ENCODE peak calls at places on chromosomes 2 and 18, in five cellular contexts. One of them, this sample, is unnamed.

GRCh38 chr2:119442850-119443249 is 11.2 kb downstream of the TMEM37 start:
- DNase-seq in K562: no peak
- DNase-seq in HepG2: no peak
- DNase-seq in SK-N-SH: no peak
- DNase-seq in GM12878: no peak
- DNase-seq in this sample: no peak

GRCh38 chr2:108934583-108935230 is 54.3 kb downstream of the EDAR start:
- DNase-seq in K562: no peak
- DNase-seq in HepG2: no peak
- DNase-seq in SK-N-SH: no peak
- DNase-seq in GM12878: no peak
- DNase-seq in this sample: no peak

GRCh38 chr2:240960309-240960962 is 38.0 kb upstream of the SNED1 start:
- DNase-seq in K562: no peak
- DNase-seq in HepG2: peak
- DNase-seq in SK-N-SH: peak
- DNase-seq in GM12878: no peak
- DNase-seq in this sample: no peak

GRCh38 chr2:60551241-60552095 is 2.0 kb downstream of the BCL11A start:
- DNase-seq in K562: no peak
- DNase-seq in HepG2: no peak
- DNase-seq in SK-N-SH: peak
- DNase-seq in GM12878: no peak
- DNase-seq in this sample: peak

GRCh38 chr2:241505781-241506201 is 2.6 kb downstream of the STK25 start:
- DNase-seq in K562: no peak
- DNase-seq in HepG2: no peak
- DNase-seq in SK-N-SH: peak
- DNase-seq in GM12878: no peak
- DNase-seq in this sample: no peak

GRCh38 chr2:153059338-153060052 is 341.1 kb downstream of the ARL6IP6 start:
- DNase-seq in K562: no peak
- DNase-seq in HepG2: peak
- DNase-seq in SK-N-SH: no peak
- DNase-seq in GM12878: no peak
- DNase-seq in this sample: no peak

GRCh38 chr2:40273623-40274236 is 178.2 kb downstream of the SLC8A1 start:
- DNase-seq in K562: no peak
- DNase-seq in HepG2: no peak
- DNase-seq in SK-N-SH: no peak
- DNase-seq in GM12878: no peak
- DNase-seq in this sample: no peak

GRCh38 chr2:36515538-36515937 is 82.4 kb downstream of the FEZ2 start:
- DNase-seq in K562: no peak
- DNase-seq in HepG2: no peak
- DNase-seq in SK-N-SH: no peak
- DNase-seq in GM12878: no peak
- DNase-seq in this sample: no peak

GRCh38 chr2:226800941-226801784 is 1.5 kb upstream of the IRS1 start:
- DNase-seq in K562: no peak
- DNase-seq in HepG2: peak
- DNase-seq in SK-N-SH: peak
- DNase-seq in GM12878: peak
- DNase-seq in this sample: no peak

GRCh38 chr2:199160081-199160480 is 297.7 kb downstream of the SATB2 start:
- DNase-seq in K562: no peak
- DNase-seq in HepG2: no peak
- DNase-seq in SK-N-SH: no peak
- DNase-seq in GM12878: no peak
- DNase-seq in this sample: no peak

GRCh38 chr2:60472663-60473289 is 80.7 kb downstream of the BCL11A start:
- DNase-seq in K562: no peak
- DNase-seq in HepG2: no peak
- DNase-seq in SK-N-SH: no peak
- DNase-seq in GM12878: no peak
- DNase-seq in this sample: no peak

GRCh38 chr2:71685941-71686611 is 232.7 kb downstream of the DYSF start:
- DNase-seq in K562: no peak
- DNase-seq in HepG2: no peak
- DNase-seq in SK-N-SH: no peak
- DNase-seq in GM12878: no peak
- DNase-seq in this sample: no peak

GRCh38 chr2:162890690-162891311 is 52.2 kb upstream of the KCNH7 start:
- DNase-seq in K562: peak
- DNase-seq in HepG2: peak
- DNase-seq in SK-N-SH: peak
- DNase-seq in GM12878: peak
- DNase-seq in this sample: peak

GRCh38 chr2:233760043-233760442 is at the start of gene UGT1A1:
- DNase-seq in K562: no peak
- DNase-seq in HepG2: peak
- DNase-seq in SK-N-SH: no peak
- DNase-seq in GM12878: no peak
- DNase-seq in this sample: no peak

GRCh38 chr2:233758168-233758567 is 1.9 kb upstream of the UGT1A1 start:
- DNase-seq in K562: no peak
- DNase-seq in HepG2: no peak
- DNase-seq in SK-N-SH: no peak
- DNase-seq in GM12878: no peak
- DNase-seq in this sample: no peak

GRCh38 chr2:233758849-233759248 is 1.2 kb upstream of the UGT1A1 start:
- DNase-seq in K562: no peak
- DNase-seq in HepG2: no peak
- DNase-seq in SK-N-SH: no peak
- DNase-seq in GM12878: no peak
- DNase-seq in this sample: no peak

GRCh38 chr2:233754872-233755611 is 5.0 kb upstream of the UGT1A1 start:
- DNase-seq in K562: peak
- DNase-seq in HepG2: no peak
- DNase-seq in SK-N-SH: no peak
- DNase-seq in GM12878: no peak
- DNase-seq in this sample: no peak

GRCh38 chr2:233756429-233757081 is 3.5 kb upstream of the UGT1A1 start:
- DNase-seq in K562: no peak
- DNase-seq in HepG2: peak
- DNase-seq in SK-N-SH: no peak
- DNase-seq in GM12878: no peak
- DNase-seq in this sample: no peak
- TF ChIP-seq FOXM1 in K562: no peak
- TF ChIP-seq FOXM1 in HepG2: no peak
- TF ChIP-seq FOXM1 in SK-N-SH: no peak
- TF ChIP-seq FOXM1 in GM12878: no peak
- TF ChIP-seq FOXM1 in this sample: no peak

GRCh38 chr2:69624153-69624552 is 19.4 kb downstream of the AAK1 start:
- DNase-seq in K562: no peak
- DNase-seq in HepG2: no peak
- DNase-seq in SK-N-SH: no peak
- DNase-seq in GM12878: no peak
- DNase-seq in this sample: no peak

GRCh38 chr2:69624611-69625010 is 18.9 kb downstream of the AAK1 start:
- DNase-seq in K562: no peak
- DNase-seq in HepG2: no peak
- DNase-seq in SK-N-SH: no peak
- DNase-seq in GM12878: no peak
- DNase-seq in this sample: no peak

GRCh38 chr2:69623236-69623635 is 20.3 kb downstream of the AAK1 start:
- DNase-seq in K562: no peak
- DNase-seq in HepG2: no peak
- DNase-seq in SK-N-SH: no peak
- DNase-seq in GM12878: no peak
- DNase-seq in this sample: no peak

GRCh38 chr2:69628325-69629038 is 15.1 kb downstream of the AAK1 start:
- DNase-seq in K562: no peak
- DNase-seq in HepG2: no peak
- DNase-seq in SK-N-SH: no peak
- DNase-seq in GM12878: no peak
- DNase-seq in this sample: no peak

DNA sequence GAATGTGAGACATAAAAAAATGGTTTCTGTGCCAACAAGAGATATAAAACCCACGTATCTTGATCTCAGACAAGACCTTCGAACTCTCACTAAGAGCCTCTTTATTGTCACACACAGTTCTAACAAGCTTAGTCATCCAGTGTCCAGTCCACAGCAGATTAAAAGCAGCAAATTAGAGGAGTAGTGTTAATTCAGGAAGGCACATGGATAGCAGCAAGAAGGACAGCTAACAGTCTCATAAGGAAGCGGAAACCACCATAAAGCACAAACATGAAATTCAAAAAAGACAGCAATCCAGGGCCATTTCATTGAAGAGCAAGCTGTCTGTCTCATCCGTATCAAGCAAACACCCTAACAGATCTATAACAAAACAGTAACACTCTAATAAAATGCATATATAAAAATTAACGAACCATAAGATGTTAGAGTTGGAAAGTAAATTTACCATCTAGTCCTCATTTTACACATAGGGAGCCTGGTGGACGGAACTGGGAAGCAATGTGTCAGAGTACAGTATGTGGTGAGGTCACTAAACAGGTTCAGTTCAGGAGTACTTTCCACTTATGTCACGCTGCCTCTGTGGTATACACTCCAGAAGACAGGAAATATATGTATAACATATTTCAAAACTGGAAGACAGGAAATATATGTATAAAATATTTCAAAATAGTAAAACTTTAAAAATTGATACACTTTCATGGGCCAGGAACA is 18.3 kb downstream of the AAK1 start:
- DNase-seq in K562: no peak
- DNase-seq in HepG2: peak
- DNase-seq in SK-N-SH: no peak
- DNase-seq in GM12878: no peak
- DNase-seq in this sample: no peak
- TF ChIP-seq FOXM1 in K562: no peak
- TF ChIP-seq FOXM1 in HepG2: no peak
- TF ChIP-seq FOXM1 in SK-N-SH: no peak
- TF ChIP-seq FOXM1 in GM12878: no peak
- TF ChIP-seq FOXM1 in this sample: no peak

GRCh38 chr2:181354626-181355025 is 102.6 kb upstream of the ITGA4 start:
- DNase-seq in K562: no peak
- DNase-seq in HepG2: no peak
- DNase-seq in SK-N-SH: no peak
- DNase-seq in GM12878: no peak
- DNase-seq in this sample: no peak
- TF ChIP-seq FOXM1 in K562: no peak
- TF ChIP-seq FOXM1 in HepG2: no peak
- TF ChIP-seq FOXM1 in SK-N-SH: no peak
- TF ChIP-seq FOXM1 in GM12878: no peak
- TF ChIP-seq FOXM1 in this sample: no peak

GRCh38 chr18:44949967-44950366 is 269.3 kb downstream of the SETBP1 start:
- DNase-seq in K562: no peak
- DNase-seq in HepG2: no peak
- DNase-seq in SK-N-SH: no peak
- DNase-seq in GM12878: no peak
- DNase-seq in this sample: no peak
- TF ChIP-seq FOXM1 in K562: no peak
- TF ChIP-seq FOXM1 in HepG2: no peak
- TF ChIP-seq FOXM1 in SK-N-SH: no peak
- TF ChIP-seq FOXM1 in GM12878: no peak
- TF ChIP-seq FOXM1 in this sample: no peak

DNA sequence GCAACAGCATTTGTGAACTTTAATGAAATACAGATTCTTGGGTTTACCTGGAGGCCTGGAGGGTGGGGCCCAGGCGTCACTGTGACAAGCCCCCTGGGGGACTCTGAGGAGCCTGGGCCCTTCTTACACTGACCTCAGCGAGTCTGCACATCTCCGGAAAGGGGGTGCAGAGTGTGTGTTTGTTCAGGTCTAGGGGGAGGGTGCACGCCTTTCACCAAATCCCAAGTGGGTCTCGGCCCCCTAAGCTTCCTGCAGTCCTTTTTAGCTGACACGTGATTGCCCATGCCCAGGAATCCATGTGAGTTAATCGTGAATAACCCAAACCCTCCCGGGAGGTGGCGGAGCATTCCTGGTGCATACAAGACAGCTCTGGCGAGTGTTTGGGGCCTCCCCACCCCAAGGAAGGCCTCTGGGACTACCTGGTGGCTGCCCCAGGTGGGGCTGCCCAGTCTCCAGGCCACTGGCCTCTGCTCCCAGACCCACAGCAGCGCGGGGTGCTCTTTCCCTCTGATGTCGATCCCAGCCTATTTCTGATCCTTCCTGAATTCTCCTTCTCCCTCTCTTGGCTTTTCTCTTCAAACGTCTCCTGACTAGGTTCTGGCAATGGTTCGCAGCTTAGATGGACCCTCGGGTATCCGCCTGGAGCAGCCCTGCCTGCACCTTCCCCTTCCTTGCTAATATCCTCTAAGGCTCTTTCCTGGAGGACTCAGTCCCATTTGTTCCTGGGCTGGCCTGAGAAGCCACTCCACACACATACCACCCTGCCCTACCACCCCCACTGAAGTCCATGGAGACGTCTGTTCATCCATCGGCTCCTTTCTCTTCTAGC is 10.0 kb downstream of the NGEF start:
- DNase-seq in K562: no peak
- DNase-seq in HepG2: no peak
- DNase-seq in SK-N-SH: no peak
- DNase-seq in GM12878: no peak
- DNase-seq in this sample: no peak
- TF ChIP-seq FOXM1 in K562: no peak
- TF ChIP-seq FOXM1 in HepG2: no peak
- TF ChIP-seq FOXM1 in SK-N-SH: no peak
- TF ChIP-seq FOXM1 in GM12878: no peak
- TF ChIP-seq FOXM1 in this sample: no peak

DNA sequence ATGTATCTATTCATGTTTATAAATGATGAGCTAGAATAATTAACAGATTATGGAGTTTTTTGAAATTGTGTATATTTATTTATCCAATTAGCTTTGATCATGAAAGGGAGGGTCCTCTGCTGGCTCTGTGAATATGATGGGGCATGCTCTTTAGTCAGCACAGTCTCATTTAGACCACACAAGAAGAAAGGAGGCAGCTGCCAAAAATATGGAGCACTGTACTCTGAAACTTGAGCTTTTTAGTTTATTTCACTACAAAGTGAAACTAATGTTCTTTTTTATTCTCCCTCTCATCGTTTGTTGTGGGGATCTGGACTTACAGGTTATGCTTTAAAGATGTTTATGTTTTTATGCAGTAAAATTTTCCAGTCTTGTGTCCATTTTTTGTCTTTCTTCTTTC is 266.9 kb upstream of the GULP1 start:
- DNase-seq in K562: no peak
- DNase-seq in HepG2: no peak
- DNase-seq in SK-N-SH: no peak
- DNase-seq in GM12878: no peak
- DNase-seq in this sample: no peak
- TF ChIP-seq FOXM1 in K562: no peak
- TF ChIP-seq FOXM1 in HepG2: no peak
- TF ChIP-seq FOXM1 in SK-N-SH: no peak
- TF ChIP-seq FOXM1 in GM12878: no peak
- TF ChIP-seq FOXM1 in this sample: no peak

GRCh38 chr2:38486213-38487026 is 109.3 kb upstream of the ATL2 start:
- DNase-seq in K562: no peak
- DNase-seq in HepG2: no peak
- DNase-seq in SK-N-SH: no peak
- DNase-seq in GM12878: no peak
- DNase-seq in this sample: no peak
- TF ChIP-seq FOXM1 in K562: no peak
- TF ChIP-seq FOXM1 in HepG2: no peak
- TF ChIP-seq FOXM1 in SK-N-SH: no peak
- TF ChIP-seq FOXM1 in GM12878: no peak
- TF ChIP-seq FOXM1 in this sample: no peak

This sample was measured in HEK293T.